ENCODE peak calls at places on chromosomes 6 and 20, in five cellular contexts. V is skeletal muscle cell, X is transverse colon, M is A549, Y is PC-9. C is an unnamed sample.

GRCh38 chr6:33171096-33171888 is 21.0 kb downstream of the COL11A2 start:
- DNase-seq in M (no peak), Y (no peak), V (no peak), X (no peak), C (no peak)

GRCh38 chr20:6768228-6769185 is 1.0 kb downstream of the BMP2 start:
- DNase-seq in M (peak), Y (no peak), V (no peak), X (peak), C (peak)

GRCh38 chr6:24902782-24903181 is 33.0 kb downstream of the RIPOR2 start:
- DNase-seq in Y (peak), V (peak), M (no peak), X (no peak), C (no peak)

GRCh38 chr6:52360601-52361346 is 1.2 kb upstream of the PAQR8 start:
- DNase-seq in V (no peak), M (no peak), Y (no peak), X (peak), C (no peak)

GRCh38 chr20:37458761-37459160 is 62.3 kb upstream of the NNAT start:
- DNase-seq in Y (no peak), M (no peak), V (no peak), X (no peak), C (no peak)

GRCh38 chr6:52995913-52996685 is 1.0 kb upstream of the GSTA4 start:
- DNase-seq in Y (peak), V (peak), M (peak), X (peak), C (peak)

GRCh38 chr6:155150967-155151671 is 112.7 kb upstream of the CLDN20 start:
- DNase-seq in V (no peak), M (no peak), Y (no peak), X (no peak), C (no peak)

GRCh38 chr6:80622641-80623040 is 516.2 kb downstream of the BCKDHB start:
- DNase-seq in V (no peak), Y (peak), M (peak), X (no peak), C (peak)

GRCh38 chr6:37556884-37557644 is 57.4 kb upstream of the CCDC167 start:
- DNase-seq in V (no peak), Y (no peak), X (no peak), M (no peak), C (no peak)

GRCh38 chr20:21513881-21514540 is at the start of gene NKX2-2:
- DNase-seq in V (no peak), Y (no peak), M (no peak), X (no peak), C (no peak)

GRCh38 chr6:26272171-26272631 is 92.8 kb upstream of the BTN3A2 start:
- DNase-seq in Y (no peak), V (no peak), M (no peak), X (peak), C (peak)

GRCh38 chr20:37406010-37406998 is 60.4 kb downstream of the SRC start:
- DNase-seq in V (no peak), M (peak), Y (no peak), X (peak), C (peak)

GRCh38 chr6:144064402-144064830 is 31.0 kb downstream of the SF3B5 start:
- DNase-seq in X (peak), M (no peak), Y (no peak), V (no peak), C (peak)

DNA sequence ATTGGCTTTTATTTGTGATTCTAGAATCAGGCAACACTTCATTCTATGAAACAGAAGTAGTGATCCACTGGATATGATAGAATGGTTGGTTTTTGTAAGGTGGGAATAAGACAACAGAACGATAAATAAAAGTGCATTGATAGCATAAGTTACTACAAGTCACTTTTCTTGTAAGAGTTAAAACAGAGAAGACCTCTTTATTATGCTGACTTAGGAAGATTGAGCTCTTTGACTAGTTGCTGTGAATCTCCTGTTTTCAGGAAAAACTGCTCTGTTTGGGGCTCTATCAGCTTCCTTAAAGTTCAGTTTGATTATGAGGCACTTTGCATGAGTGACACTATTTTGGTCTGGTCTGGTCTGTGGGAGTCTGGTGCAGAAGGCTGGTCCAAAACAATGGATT is 35.1 kb upstream of the DSE start:
- DNase-seq in X (no peak), V (no peak), Y (no peak), M (no peak), C (no peak)
- H3K4me3 ChIP-seq in X (no peak), V (no peak), Y (no peak), M (no peak), C (no peak)

GRCh38 chr20:57395111-57395959 is 4.1 kb downstream of the RBM38 start:
- DNase-seq in Y (no peak), V (peak), X (peak), M (no peak), C (peak)
- H3K4me3 ChIP-seq in Y (no peak), V (no peak), X (no peak), M (no peak), C (no peak)

DNA sequence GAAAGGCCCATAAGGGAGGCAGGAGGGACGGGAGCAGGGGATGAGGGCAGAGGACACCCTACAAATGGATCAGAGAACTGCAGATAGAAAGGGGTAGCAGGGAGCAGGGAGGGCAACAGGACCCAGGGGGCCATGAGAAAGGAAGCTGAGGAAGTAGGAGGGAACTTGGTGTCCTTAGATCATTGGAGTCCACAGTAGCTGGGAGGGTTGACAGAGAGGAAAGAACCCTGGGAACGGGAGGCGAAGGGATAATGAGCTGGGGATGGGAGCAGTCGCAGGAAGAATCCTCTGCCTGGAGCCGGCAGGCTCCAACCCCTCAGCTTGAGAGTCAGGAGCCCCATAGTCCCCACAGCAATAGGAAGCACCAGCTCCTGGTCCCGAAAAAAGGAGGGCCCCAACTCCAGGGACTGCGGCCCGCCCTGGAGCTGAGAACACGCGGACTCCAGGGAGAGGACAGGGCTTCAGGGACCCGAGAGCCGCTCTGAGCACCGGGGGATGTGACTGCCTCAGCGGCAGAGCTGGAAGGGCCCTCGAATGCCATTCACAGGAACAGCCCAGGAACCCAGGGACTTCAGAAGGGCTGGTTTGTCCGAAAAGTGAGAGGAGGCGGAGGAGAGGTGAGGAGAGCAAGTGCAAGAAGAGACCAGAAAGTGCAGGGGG is 32.7 kb downstream of the HLA-A start:
- DNase-seq in M (no peak), V (no peak), X (no peak), Y (no peak), C (peak)
- H3K4me3 ChIP-seq in M (no peak), V (no peak), X (peak), Y (no peak), C (no peak)

DNA sequence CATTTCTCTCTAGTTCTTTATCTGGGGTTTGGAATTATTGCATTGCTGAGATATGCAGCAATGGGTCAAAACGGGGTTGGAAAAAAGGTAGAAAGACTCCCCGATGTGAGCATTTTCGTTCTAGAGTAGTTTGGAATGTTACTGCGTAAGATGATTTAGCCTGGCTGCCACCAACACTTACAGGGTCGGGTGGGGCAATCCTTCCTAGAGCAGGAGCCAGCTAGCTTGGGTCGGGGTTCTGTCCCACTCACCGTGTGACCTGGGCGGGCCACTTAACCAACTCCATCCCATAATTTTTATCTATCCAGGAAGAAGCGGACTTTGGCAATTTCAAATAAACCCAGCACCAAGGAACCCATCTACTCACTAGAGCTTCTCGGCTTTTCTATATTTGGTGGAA is 72.2 kb downstream of the GPX5 start:
- DNase-seq in V (no peak), Y (peak), M (peak), X (no peak), C (no peak)
- H3K4me3 ChIP-seq in V (peak), Y (peak), M (peak), X (no peak), C (no peak)

GRCh38 chr20:46622125-46622524 is 29.1 kb downstream of the SLC13A3 start:
- DNase-seq in M (no peak), X (no peak), V (no peak), Y (no peak), C (no peak)
- H3K4me3 ChIP-seq in M (no peak), X (no peak), V (no peak), Y (no peak), C (no peak)

GRCh38 chr6:149965191-149966020 is 1.7 kb downstream of the ULBP1 start:
- DNase-seq in Y (no peak), V (no peak), M (no peak), X (peak), C (no peak)

GRCh38 chr6:149962461-149963211 is 1.1 kb upstream of the ULBP1 start:
- DNase-seq in M (no peak), Y (no peak), X (no peak), V (no peak), C (no peak)

GRCh38 chr6:149964243-149965190 is 774 bp downstream of the ULBP1 start:
- DNase-seq in V (no peak), Y (no peak), M (no peak), X (no peak), C (peak)

GRCh38 chr6:149963212-149963461 is 606 bp upstream of the ULBP1 start:
- DNase-seq in X (no peak), Y (peak), M (peak), V (no peak), C (no peak)

DNA sequence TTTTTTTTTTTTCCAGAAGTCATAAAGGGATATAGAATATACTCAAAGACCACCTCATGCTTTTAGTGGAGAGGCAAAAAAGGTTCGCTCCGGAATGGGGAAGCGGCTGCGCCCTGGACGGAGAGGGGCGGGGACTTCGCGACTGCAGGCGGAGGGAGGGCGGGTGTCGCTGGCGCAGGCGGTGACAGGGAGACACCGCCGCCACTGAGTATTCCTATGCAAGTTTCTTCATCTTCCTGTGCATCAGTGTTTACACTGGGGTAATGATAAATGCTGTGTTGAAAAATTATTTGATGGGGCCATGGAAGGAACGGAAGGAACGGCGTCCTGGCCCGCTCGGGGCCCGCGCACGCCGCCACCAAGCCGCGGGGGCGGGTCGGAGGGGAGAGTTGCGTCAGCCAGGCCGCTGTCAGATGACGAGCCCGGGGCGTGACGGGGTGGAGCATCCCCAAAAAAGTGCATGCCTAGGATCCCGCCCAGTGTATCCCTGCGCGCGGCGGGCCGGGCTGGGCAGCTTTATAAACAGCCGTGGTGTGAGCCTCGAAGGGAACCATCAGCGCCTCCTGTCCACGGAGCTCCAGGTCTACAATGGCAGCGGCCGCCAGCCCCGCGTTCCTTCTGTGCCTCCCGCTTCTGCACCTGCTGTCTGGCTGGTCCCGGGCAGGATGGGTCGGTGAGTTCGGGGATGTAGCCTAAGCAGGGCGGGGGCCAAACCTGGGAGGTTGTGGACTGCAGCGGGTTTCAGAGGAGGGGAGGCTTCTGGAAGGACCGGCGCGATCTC is at the start of gene ULBP1:
- DNase-seq in V (peak), X (peak), M (peak), Y (peak), C (peak)
- H3K4me3 ChIP-seq in V (peak), X (peak), M (peak), Y (peak), C (peak)

GRCh38 chr20:15327123-15327522 is 989.7 kb upstream of the FLRT3 start:
- DNase-seq in M (no peak), V (no peak), X (no peak), Y (no peak), C (no peak)
- H3K4me3 ChIP-seq in M (no peak), V (no peak), X (no peak), Y (no peak), C (no peak)

DNA sequence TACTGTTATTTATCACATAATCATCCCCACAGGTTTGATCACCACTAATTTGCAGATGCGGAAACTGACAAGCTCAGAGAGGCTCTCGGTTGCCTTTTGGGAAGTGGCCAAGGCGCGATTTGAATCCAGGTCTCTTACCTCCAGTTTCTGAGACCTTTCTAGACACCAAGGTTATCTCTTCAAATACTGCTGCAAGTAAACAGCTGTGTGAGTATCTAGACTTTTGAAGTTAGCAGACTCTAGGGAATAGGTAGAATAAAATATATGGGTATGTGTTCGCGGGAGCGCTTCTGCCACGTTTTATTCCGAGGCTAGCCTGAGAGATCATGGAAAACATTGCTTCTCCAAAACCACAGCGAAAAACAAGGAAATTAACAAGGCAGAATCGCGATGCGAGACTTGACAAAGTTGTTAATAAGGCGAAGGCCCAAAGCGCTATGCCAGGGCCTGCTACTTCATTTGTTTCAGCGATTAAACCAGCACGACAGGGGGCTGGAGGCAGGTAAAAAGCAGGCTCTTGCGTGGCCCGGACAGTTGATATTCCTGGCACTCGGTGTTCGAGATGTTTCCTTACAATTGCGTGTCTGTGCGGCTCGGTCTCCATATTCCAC is 1.8 kb upstream of the JARID2 start:
- DNase-seq in V (no peak), X (no peak), Y (no peak), M (peak), C (no peak)
- H3K4me3 ChIP-seq in V (peak), X (peak), Y (peak), M (peak), C (no peak)

GRCh38 chr6:157110620-157111019 is 212.7 kb downstream of the TMEM242 start:
- DNase-seq in V (peak), Y (no peak), X (no peak), M (peak), C (no peak)

GRCh38 chr6:157107915-157108651 is 215.2 kb downstream of the TMEM242 start:
- DNase-seq in Y (peak), X (no peak), V (peak), M (peak), C (no peak)

GRCh38 chr6:157107571-157107914 is 215.8 kb downstream of the TMEM242 start:
- DNase-seq in Y (no peak), X (no peak), M (no peak), V (no peak), C (no peak)

GRCh38 chr6:157106487-157106886 is 216.8 kb downstream of the TMEM242 start:
- DNase-seq in X (no peak), V (peak), M (peak), Y (peak), C (no peak)

DNA sequence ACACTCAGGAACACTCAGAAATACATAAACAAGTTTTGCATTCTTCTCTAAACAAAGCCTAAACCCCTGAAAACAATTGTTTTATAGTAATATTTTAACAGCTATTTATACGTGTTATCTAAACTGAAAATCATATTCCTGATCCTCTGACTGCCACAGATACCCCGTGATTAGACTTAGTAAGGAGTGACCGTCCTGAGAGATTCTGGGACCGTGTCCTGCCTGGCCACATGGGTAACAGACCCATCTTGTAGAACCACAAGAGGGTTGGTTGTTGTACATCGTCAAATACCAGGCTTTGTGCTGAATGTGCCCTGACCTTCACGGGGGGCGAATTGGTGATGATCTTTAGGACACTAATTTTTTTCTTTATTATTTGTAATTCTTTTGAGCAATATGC is 214.4 kb downstream of the TMEM242 start:
- DNase-seq in X (no peak), V (no peak), Y (no peak), M (no peak), C (no peak)
- H3K4me3 ChIP-seq in X (no peak), V (no peak), Y (no peak), M (no peak), C (no peak)

GRCh38 chr6:42368156-42368555 is 83.6 kb downstream of the TRERF1 start:
- DNase-seq in M (no peak), V (no peak), Y (no peak), X (no peak), C (no peak)
- H3K4me3 ChIP-seq in M (no peak), V (no peak), Y (no peak), X (no peak), C (no peak)